ENCODE peak calls at places on chromosome 10, in four cellular contexts. M is kidney glomerular epithelial cell, U is NCI-H1092 treated with DMSO at 0.1 percent for 48 hours, L is psoas muscle. P is an unnamed sample.

GRCh38 chr10:102009801-102010425 is 46.1 kb downstream of the ARMH3 start:
- DNase-seq in M (peak), L (no peak), U (peak), P (peak)

GRCh38 chr10:13054844-13055243 is 45.1 kb upstream of the OPTN start:
- DNase-seq in L (no peak), M (no peak), U (no peak), P (no peak)

GRCh38 chr10:101561068-101561915 is 26.8 kb downstream of the POLL start:
- DNase-seq in U (peak), M (no peak), L (peak), P (no peak)

GRCh38 chr10:24897326-24897926 is 55.0 kb downstream of the PRTFDC1 start:
- DNase-seq in U (no peak), M (no peak), L (no peak), P (no peak)

GRCh38 chr10:97792058-97792721 is 20.4 kb upstream of the SFRP5 start:
- DNase-seq in U (peak), L (peak), M (peak), P (peak)

GRCh38 chr10:49744924-49745605 is 17.1 kb downstream of the OGDHL start:
- DNase-seq in U (no peak), L (no peak), M (no peak), P (no peak)

GRCh38 chr10:12699258-12699700 is 302.2 kb downstream of the CCDC3 start:
- DNase-seq in U (no peak), L (no peak), M (peak), P (peak)

GRCh38 chr10:86400705-86401587 is 34.4 kb upstream of the GRID1 start:
- DNase-seq in L (peak), U (no peak), M (no peak), P (peak)

GRCh38 chr10:127018298-127018650 is 113.0 kb downstream of the DOCK1 start:
- DNase-seq in L (no peak), M (no peak), U (no peak), P (no peak)

P was measured in Caki2.